ENCODE peak calls at places on chromosomes 7 and 10, in five cellular contexts. I is heart left ventricle, Z is K562, X is lung, W is fibroblast of lung. T is an unnamed sample. For H3K36me3, the result is how much of the 10 kb centered on the place peaks cover.

GRCh38 chr7:74272305-74273038 is 16.7 kb upstream of the CLIP2 start:
- DNase-seq in X (peak), I (peak), Z (peak), W (peak), T (no peak)

GRCh38 chr7:27128776-27129728 is 1.5 kb downstream of the HOXA4 start:
- DNase-seq in X (no peak), Z (no peak), W (peak), I (no peak), T (no peak)

GRCh38 chr10:29841724-29842649 is 207.2 kb upstream of the SVIL start:
- DNase-seq in X (peak), Z (no peak), W (peak), I (peak), T (no peak)

GRCh38 chr7:37489703-37490102 is 41.0 kb upstream of the ELMO1 start:
- DNase-seq in I (no peak), W (no peak), Z (no peak), X (no peak), T (no peak)

GRCh38 chr7:142463401-142463850 is 205.6 kb upstream of the PRSS58 start:
- DNase-seq in I (no peak), Z (no peak), X (no peak), W (no peak), T (no peak)

GRCh38 chr10:19702215-19702614 is 114.0 kb upstream of the PLXDC2 start:
- DNase-seq in I (no peak), X (no peak), W (peak), Z (no peak), T (no peak)

GRCh38 chr7:121428857-121429489 is 32.9 kb upstream of the FAM3C start:
- DNase-seq in I (no peak), W (peak), X (no peak), Z (no peak), T (no peak)

GRCh38 chr7:80053098-80053497 is 81.5 kb upstream of the GNAI1 start:
- DNase-seq in Z (no peak), X (no peak), W (no peak), I (no peak), T (no peak)

DNA sequence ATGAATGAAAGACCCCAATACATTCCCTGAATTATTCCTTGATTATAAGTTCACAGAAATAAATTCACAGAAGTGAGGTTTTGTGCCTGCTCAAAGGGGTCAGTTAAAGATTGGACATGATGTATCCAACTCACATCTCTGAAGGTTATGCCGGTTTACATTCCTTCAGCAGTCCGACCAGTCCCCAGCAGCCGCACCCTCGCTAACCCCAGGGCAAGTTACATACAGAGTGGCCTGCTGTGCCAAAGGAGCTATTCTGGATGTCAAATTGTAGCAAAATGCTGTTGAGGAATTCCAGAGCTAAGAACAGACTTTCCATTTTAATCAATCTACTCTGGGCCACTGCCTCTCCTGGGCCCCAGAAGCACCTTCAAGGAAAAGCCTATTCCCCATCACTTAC is 20.3 kb downstream of the PSAP start:
- DNase-seq in Z (no peak), I (no peak), X (no peak), W (no peak), T (no peak)
- H3K27ac ChIP-seq in Z (no peak), I (no peak), X (no peak), W (no peak), T (no peak)

DNA sequence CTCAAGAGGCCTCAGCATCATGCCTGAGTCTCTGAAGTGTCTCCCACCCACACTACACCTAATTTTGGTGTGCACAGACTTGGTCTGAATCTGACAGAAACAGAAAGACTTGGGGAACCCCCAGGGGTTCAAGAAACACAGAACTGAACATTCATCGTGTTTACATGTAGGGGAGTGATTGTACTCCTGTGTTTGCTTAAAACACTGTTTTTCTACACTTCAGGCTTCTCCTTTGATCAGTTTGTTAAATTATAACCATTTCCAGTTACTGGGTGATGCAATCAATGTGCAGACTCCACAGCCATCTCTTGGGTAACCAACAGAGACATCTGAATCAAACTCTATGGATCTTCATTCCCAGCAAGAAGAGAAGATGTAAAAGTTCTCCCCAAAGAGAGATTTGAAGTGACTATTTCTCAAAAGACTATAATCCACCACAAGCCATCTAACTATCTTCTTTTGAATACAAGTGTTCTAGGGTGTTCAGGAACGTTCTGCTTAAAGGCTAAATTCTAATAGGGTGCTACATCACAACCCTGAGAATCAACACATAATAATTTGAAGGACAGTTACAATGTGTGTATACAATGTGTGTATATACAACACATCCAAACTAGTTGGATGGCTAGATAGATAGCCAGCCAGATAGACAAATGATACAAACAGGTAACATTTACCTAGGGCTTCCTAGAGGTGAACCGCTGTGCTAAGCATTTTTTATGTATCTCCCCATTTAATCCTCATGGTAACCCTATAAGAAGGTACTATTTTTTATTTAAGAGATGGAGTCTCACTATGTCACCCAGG is 34.2 kb downstream of the DNAJC12 start:
- DNase-seq in Z (no peak), W (no peak), I (no peak), X (no peak), T (no peak)
- H3K36me3 ChIP-seq in Z (under half), W (under half), I (under half), X (under half), T (under half)

DNA sequence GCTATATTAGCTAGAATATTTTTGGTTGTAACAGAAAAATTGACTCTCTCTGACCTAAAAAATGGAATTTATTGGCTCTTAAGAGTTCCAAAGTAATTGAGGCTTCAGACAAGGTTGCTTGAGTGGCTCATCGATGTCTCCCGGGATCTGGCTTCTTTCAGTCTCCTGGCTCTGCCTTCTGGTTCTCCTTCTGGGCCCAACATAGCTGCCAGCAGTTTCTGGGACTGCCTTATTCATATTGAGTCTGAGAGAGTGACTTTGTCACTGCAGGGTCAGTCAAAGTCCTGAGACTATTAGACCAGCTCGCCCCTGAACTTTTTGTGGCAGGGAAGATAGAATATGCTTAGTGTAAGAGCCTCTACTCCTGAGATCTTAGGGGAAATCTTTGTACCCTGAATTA is 94.0 kb downstream of the MMRN2 start:
- DNase-seq in Z (no peak), I (peak), X (no peak), W (no peak), T (no peak)
- H3K27ac ChIP-seq in Z (no peak), I (no peak), X (no peak), W (no peak), T (no peak)

DNA sequence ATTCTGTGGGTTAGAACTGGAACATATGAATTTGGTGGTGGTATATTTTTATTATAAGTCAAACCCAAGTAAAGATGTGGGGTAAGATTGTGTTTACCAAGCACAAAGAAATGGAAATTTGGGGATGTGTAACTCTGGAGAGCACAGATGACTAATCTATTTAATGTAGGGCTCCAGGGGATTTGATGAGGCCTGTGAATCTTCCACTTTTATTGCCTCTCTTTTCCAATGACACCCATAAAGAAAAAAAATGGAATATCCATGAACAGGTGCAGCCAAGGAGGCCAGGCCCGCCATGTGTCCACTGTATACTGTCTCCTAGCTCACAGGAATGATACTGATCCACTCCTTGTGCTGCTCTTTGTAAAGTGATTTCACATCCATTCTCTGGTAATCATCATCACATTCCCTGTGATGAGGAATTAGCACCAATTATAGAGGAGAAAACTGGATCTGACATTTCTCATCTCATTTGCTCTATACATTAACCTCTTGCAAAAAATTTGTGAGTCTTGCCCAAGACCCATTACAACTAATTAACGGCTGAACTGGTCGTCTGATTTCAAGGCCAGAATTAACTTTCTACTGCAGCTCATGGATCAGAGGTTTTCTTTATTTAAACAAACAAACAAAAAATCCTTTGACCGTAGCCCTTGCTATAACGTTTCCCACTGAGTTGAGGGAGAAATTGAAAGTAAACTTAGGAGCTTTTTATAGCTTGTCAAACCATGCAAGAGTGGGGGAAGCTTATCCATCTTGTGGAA is 3.0 kb downstream of the SRGN start:
- DNase-seq in X (no peak), I (no peak), Z (no peak), W (no peak), T (no peak)
- H3K36me3 ChIP-seq in X (under half), I (under half), Z (under half), W (under half), T (under half)

GRCh38 chr10:71998119-71998839 is 34.1 kb downstream of the CHST3 start:
- DNase-seq in X (no peak), Z (no peak), W (no peak), I (peak), T (no peak)
- H3K27ac ChIP-seq in X (peak), Z (no peak), W (peak), I (no peak), T (no peak)

GRCh38 chr7:35630573-35630972 is 64.4 kb downstream of the HERPUD2 start:
- DNase-seq in X (no peak), I (no peak), Z (no peak), W (peak), T (no peak)
- H3K36me3 ChIP-seq in X (under half), I (half or more), Z (under half), W (under half), T (under half)

DNA sequence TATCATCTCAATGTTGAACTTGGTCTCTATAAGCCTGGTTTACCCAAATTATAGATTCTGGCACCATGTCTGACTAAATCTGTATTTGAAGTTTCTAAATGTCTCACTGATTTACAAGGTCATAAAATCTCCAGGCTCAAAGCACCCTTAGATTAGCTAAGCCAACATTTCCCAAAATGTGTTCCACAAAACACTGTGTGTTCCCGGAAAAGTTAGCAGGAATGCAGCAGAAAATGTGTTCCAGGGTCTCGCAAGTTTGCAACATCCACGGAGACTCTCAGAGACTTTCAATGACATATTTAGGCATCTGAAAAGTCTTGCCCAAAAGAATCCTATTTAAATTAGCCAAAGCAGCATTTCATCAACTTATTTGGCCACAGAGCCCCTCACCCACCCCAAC is 91.9 kb downstream of the SORBS1 start:
- DNase-seq in X (no peak), Z (no peak), W (no peak), I (no peak), T (no peak)
- H3K27ac ChIP-seq in X (peak), Z (no peak), W (no peak), I (peak), T (no peak)

GRCh38 chr7:138465046-138465445 is 5.0 kb downstream of the TRIM24 start:
- DNase-seq in X (no peak), Z (no peak), I (no peak), W (peak), T (no peak)
- H3K36me3 ChIP-seq in X (under half), Z (under half), I (under half), W (under half), T (under half)